ENCODE peak calls at places on chromosome 21, in ten cellular contexts. O is HEK293T; Z is NCI-H1417 treated with DMSO at 0.1 percent for 48 hours; D is A673; Q is EL; J is CD8-positive, alpha-beta memory T cell; S is SK-N-SH; G is GDM1; K is GM10248; L is HuH-7. N is an unnamed sample.

GRCh38 chr21:26099610-26100219 is 70.9 kb downstream of the APP start:
- DNase-seq in O (no peak), Z (no peak), D (peak; percentile 74), Q (no peak), J (no peak), S (no peak), G (no peak), K (no peak), L (no peak), N (no peak)

GRCh38 chr21:37425684-37426083 is 59.1 kb downstream of the DYRK1A start:
- DNase-seq in O (no peak), Z (no peak), D (no peak), Q (no peak), J (no peak), S (no peak), G (no peak), K (no peak), L (no peak), N (no peak)

GRCh38 chr21:30710499-30710898 is 8.1 kb downstream of the KRTAP21-3 start:
- DNase-seq in O (no peak), Z (no peak), D (no peak), Q (no peak), J (no peak), S (no peak), G (no peak), K (no peak), L (no peak), N (no peak)

GRCh38 chr21:34307991-34308532 is 55.7 kb upstream of the KCNE2 start:
- DNase-seq in O (no peak), Z (no peak), D (no peak), Q (no peak), J (no peak), S (no peak), G (no peak), K (no peak), L (no peak), N (no peak)

GRCh38 chr21:29520146-29520545 is 221.4 kb downstream of the BACH1 start:
- DNase-seq in O (no peak), Z (no peak), D (no peak), Q (peak; percentile 16), J (no peak), S (no peak), G (no peak), K (no peak), L (no peak), N (no peak)

GRCh38 chr21:31012133-31013089 is 25.9 kb downstream of the KRTAP19-8 start:
- DNase-seq in O (no peak), Z (no peak), D (no peak), Q (no peak), J (no peak), S (no peak), G (no peak), K (no peak), L (no peak), N (no peak)

GRCh38 chr21:43598416-43599120 is 60.7 kb downstream of the HSF2BP start:
- DNase-seq in O (no peak), Z (no peak), D (no peak), Q (peak; percentile 93), J (no peak), S (no peak), G (no peak), K (no peak), L (no peak), N (no peak)

GRCh38 chr21:43734131-43734634 is 15.3 kb downstream of the PDXK start:
- DNase-seq in O (no peak), Z (no peak), D (no peak), Q (no peak), J (no peak), S (no peak), G (no peak), K (no peak), L (no peak), N (no peak)

GRCh38 chr21:25997788-25998611 is 172.6 kb downstream of the APP start:
- DNase-seq in O (no peak), Z (peak; percentile 95), D (peak; percentile 20), Q (no peak), J (no peak), S (no peak), G (no peak), K (no peak), L (peak; percentile 23), N (no peak)